ENCODE peak calls at places on chromosomes 3 and 15, in six cellular contexts. H is GM23338, C is foreskin fibroblast, O is GM12878, Q is HT1080, P is NCI-H2171 treated with DMSO at 0.1 percent for 48 hours. U is an unnamed sample.

GRCh38 chr15:47718474-47719440 is 1.5 kb downstream of the SEMA6D start:
- DNase-seq in H (peak), C (no peak), O (no peak), Q (no peak), P (peak), U (no peak)

GRCh38 chr3:136250226-136250861 is at the start of gene PCCB:
- DNase-seq in H (peak), C (peak), O (peak), Q (peak), P (peak), U (peak)

GRCh38 chr3:143036557-143036956 is 35.2 kb downstream of the U2SURP start:
- DNase-seq in H (no peak), C (no peak), O (no peak), Q (no peak), P (no peak), U (no peak)

GRCh38 chr3:144314946-144315345 is 343.3 kb downstream of the DIPK2A start:
- DNase-seq in H (no peak), C (no peak), O (no peak), Q (no peak), P (peak), U (no peak)

GRCh38 chr15:41934843-41935242 is 37.5 kb downstream of the EHD4 start:
- DNase-seq in H (peak), C (no peak), O (no peak), Q (peak), P (no peak), U (peak)

GRCh38 chr3:54374214-54374855 is 252.0 kb downstream of the CACNA2D3 start:
- DNase-seq in H (peak), C (no peak), O (no peak), Q (no peak), P (no peak), U (no peak)

GRCh38 chr3:95356764-95357501 is 1294.1 kb downstream of the NSUN3 start:
- DNase-seq in H (no peak), C (no peak), O (peak), Q (no peak), P (no peak), U (no peak)

GRCh38 chr3:60140160-60140559 is 1090.3 kb upstream of the CFAP20DC start:
- DNase-seq in H (no peak), C (no peak), O (no peak), Q (no peak), P (no peak), U (no peak)

GRCh38 chr3:98843301-98843959 is 58.1 kb downstream of the DCBLD2 start:
- DNase-seq in H (no peak), C (no peak), O (no peak), Q (no peak), P (no peak), U (no peak)

GRCh38 chr3:156694536-156694935 is 20.1 kb downstream of the TIPARP start:
- DNase-seq in H (no peak), C (no peak), O (no peak), Q (peak), P (no peak), U (no peak)

GRCh38 chr3:188037965-188038581 is 115.9 kb upstream of the LPP start:
- DNase-seq in H (no peak), C (no peak), O (no peak), Q (peak), P (no peak), U (no peak)

GRCh38 chr3:193971268-193971751 is 164.6 kb upstream of the HES1 start:
- DNase-seq in H (no peak), C (no peak), O (peak), Q (peak), P (no peak), U (no peak)

GRCh38 chr3:69524826-69525225 is 138.9 kb upstream of the FRMD4B start:
- DNase-seq in H (no peak), C (no peak), O (no peak), Q (no peak), P (no peak), U (no peak)